ENCODE peak calls at places on chromosome 3, in four cellular contexts. X is Caco-2, S is MM.1S, D is body of pancreas. U is an unnamed sample.

GRCh38 chr3:9139366-9139765 is 110.1 kb downstream of the SRGAP3 start:
- DNase-seq in X (no peak), S (no peak), D (no peak), U (no peak)

GRCh38 chr3:193662757-193663322 is 69.8 kb downstream of the OPA1 start:
- DNase-seq in D (no peak), X (no peak), S (no peak), U (no peak)

GRCh38 chr3:143751643-143752178 is 96.6 kb downstream of the SLC9A9 start:
- DNase-seq in D (no peak), X (no peak), S (no peak), U (no peak)

GRCh38 chr3:110420158-110420641 is 651.4 kb upstream of the NECTIN3 start:
- DNase-seq in X (no peak), D (no peak), S (no peak), U (no peak)

GRCh38 chr3:53346514-53346913 is 829 bp downstream of the DCP1A start:
- DNase-seq in X (no peak), D (no peak), S (peak; percentile 7), U (no peak)

GRCh38 chr3:61315874-61316273 is 64.6 kb upstream of the FHIT start:
- DNase-seq in D (peak; percentile 22), S (no peak), X (no peak), U (no peak)

GRCh38 chr3:127733781-127734180 is 61.0 kb downstream of the ABTB1 start:
- DNase-seq in D (no peak), X (no peak), S (no peak), U (no peak)

GRCh38 chr3:43162573-43163084 is 56.8 kb upstream of the POMGNT2 start:
- DNase-seq in D (no peak), S (peak; percentile 79), X (no peak), U (no peak)

DNA sequence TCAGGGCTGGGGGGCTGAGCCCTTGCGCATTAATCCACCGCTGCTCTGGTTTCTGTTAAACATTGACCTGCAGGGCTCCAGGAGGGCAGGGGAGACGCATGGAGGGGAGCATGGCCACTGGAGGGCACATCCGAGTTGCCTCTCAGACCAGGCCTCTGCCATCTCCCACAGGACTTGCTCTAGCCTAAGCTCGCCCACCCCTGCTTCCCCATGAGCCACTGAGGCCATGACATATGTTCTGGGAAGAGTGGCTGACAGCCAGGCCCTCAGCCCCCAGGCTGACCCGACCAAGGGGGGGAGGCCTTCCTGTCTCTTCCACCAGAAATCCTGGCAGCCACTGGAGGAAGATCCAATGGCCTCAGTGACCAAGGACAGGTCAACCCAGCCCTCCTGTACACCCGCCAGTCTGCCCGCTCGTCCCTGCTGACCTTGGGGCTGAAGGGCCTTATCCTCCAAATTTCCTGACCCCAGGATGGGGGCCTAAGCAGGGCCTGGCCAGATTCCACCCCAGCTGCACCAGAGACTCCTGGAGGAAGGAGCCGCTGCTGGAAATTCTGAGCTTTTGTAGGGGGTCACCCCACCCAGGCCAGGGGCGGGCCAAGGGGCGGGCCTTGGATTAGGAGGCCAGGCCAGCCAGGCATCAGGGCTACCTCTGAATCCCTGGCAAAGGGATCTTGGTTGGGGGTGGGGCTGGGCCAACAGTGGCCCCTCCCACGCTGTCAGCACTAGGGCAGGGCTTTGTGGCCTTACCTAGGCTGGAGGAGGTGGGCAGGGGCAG is at the start of gene HYAL1:
- DNase-seq in X (peak; percentile 67), S (no peak), D (peak; percentile 76), U (no peak)
- H3K4me3 ChIP-seq in X (no peak within 1 kb of the TSS), S (no peak within 1 kb of the TSS), D (no peak within 1 kb of the TSS), U (no peak within 1 kb of the TSS)

GRCh38 chr3:49110780-49111179 is 6.2 kb upstream of the QARS1 start:
- DNase-seq in X (no peak), S (no peak), D (no peak), U (no peak)

GRCh38 chr3:49104427-49105291 is at the start of gene QARS1:
- DNase-seq in D (peak; percentile 94), S (peak; percentile 94), X (peak; percentile 96), U (peak; percentile 92)

GRCh38 chr3:49112262-49112661 is 7.7 kb upstream of the QARS1 start:
- DNase-seq in X (no peak), D (no peak), S (no peak), U (no peak)

GRCh38 chr3:49111347-49111746 is 6.8 kb upstream of the QARS1 start:
- DNase-seq in S (no peak), X (no peak), D (no peak), U (no peak)

GRCh38 chr3:49108346-49108745 is 3.8 kb upstream of the QARS1 start:
- DNase-seq in X (no peak), D (no peak), S (no peak), U (no peak)
- H3K36me3 ChIP-seq in X (peaks cover 4% of the 10 kb centered on the region), D (peaks cover 30% of the 10 kb centered on the region), S (peaks cover 5% of the 10 kb centered on the region), U (peaks cover 58% of the 10 kb centered on the region)

GRCh38 chr3:3799173-3800075 is at the start of gene LRRN1:
- DNase-seq in D (peak; percentile 71), X (no peak), S (peak; percentile 91), U (peak; percentile 60)

GRCh38 chr3:3800076-3800448 is 831 bp downstream of the LRRN1 start:
- DNase-seq in S (no peak), X (no peak), D (peak; percentile 3), U (peak; percentile 63)

GRCh38 chr3:3801510-3801841 is 2.2 kb downstream of the LRRN1 start:
- DNase-seq in S (no peak), X (no peak), D (no peak), U (peak; percentile 75)

GRCh38 chr3:3802021-3802420 is 2.8 kb downstream of the LRRN1 start:
- DNase-seq in S (no peak), X (no peak), D (no peak), U (peak; percentile 78)

DNA sequence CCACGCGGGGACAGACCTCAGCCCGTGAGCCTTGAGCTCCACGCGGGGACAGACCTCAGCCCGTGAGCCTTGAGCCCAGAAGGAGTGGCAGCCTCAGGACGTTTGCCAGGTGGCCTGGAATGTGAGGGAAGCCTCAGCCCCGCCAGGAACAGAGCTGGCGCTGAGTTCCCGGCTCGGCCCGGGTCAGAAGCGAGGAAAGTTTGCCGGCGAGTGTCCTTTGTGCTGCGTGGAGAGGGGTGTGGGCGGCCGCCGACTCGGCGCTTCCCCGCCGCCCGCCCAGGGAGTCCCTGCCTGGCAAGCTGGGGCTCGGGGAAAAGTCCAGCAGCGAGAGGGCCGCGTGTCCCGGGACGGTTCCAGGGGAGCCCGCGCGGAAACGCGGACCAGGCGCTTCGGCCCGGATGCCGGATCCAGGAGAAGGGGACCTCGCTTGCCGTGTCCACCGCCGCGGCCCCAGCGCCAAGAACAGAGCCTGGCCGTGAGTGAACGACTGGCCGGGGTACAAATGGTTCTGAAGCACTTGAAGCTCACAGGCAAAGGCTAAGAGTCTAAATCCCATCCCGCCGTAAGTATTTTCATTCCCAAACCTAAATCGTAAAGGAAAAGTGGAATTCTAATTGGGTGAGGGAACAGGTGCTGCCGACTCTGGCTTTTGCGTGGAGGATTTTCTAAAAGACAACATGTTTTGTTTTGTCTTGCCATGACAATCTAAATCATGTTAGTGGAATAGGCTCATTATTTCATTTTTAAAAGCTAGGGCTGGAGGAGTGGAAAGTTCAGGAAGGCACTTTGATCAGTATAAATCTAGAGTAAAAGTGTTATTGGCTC is 1.7 kb downstream of the LRRN1 start:
- DNase-seq in X (no peak), D (peak; percentile 53), S (no peak), U (peak; percentile 8)
- H3K4me3 ChIP-seq in X (no peak overlapping the region), D (peak overlapping the region; percentile 22), S (peak overlapping the region; percentile 88), U (peak overlapping the region; percentile 57)

GRCh38 chr3:98745718-98746117 is 17.4 kb upstream of the ST3GAL6 start:
- DNase-seq in X (no peak), S (no peak), D (no peak), U (no peak)
- H3K36me3 ChIP-seq in X (peaks cover 2% of the 10 kb centered on the region), S (no peaks in the 10 kb centered on the region), D (no peaks in the 10 kb centered on the region), U (no peaks in the 10 kb centered on the region)

GRCh38 chr3:81216192-81216591 is 545.3 kb downstream of the GBE1 start:
- DNase-seq in D (no peak), X (no peak), S (no peak), U (no peak)

GRCh38 chr3:81214626-81215025 is 546.8 kb downstream of the GBE1 start:
- DNase-seq in D (no peak), X (no peak), S (no peak), U (no peak)

DNA sequence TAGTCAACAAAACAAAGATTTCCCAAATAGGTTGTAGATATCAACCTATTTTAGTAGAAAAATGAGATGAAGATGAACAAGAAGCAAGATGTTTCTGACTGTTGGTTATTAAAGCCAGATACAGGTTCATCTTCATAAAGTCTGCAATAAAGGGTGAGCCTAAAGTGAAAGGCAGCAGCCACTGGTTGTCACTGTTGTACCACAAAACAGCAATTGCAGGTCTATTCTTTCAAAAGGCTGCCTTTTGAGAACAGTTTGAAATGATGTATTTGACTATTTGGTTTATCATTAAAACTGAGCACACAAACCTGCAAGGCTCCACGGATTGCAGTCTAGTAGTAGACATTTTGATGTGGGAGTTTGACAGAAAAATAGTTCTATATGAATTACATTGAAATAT is 543.4 kb downstream of the GBE1 start:
- DNase-seq in S (no peak), D (no peak), X (peak; percentile 46), U (peak; percentile 43)
- H3K4me3 ChIP-seq in S (no peak overlapping the region), D (no peak overlapping the region), X (no peak overlapping the region), U (no peak overlapping the region)